ENCODE peak calls at places on chromosomes 11 and 22, in nine cellular contexts. R is RWPE1; I is tibial nerve; P is A549; U is HCT116; N is body of pancreas; L is PC-9; Z is CD8-positive, alpha-beta T cell; H is right lobe of liver. T is an unnamed sample.

GRCh38 chr11:118956094-118956846 is at the start of gene UPK2:
- DNase-seq in R (peak; percentile 93), I (peak; percentile 77), P (peak; percentile 73), U (peak; percentile 78), N (peak; percentile 90), L (peak; percentile 93), Z (peak; percentile 93), H (peak; percentile 91), T (peak; percentile 76)

GRCh38 chr11:36312593-36312990 is 16.5 kb downstream of the PRR5L start:
- DNase-seq in R (peak; percentile 23), I (no peak), P (peak; percentile 42), U (no peak), N (no peak), L (peak; percentile 75), Z (no peak), H (no peak), T (no peak)

GRCh38 chr22:39287076-39287743 is 32.2 kb downstream of the RPL3 start:
- DNase-seq in R (no peak), I (no peak), P (no peak), U (no peak), N (peak; percentile 69), L (no peak), Z (no peak), H (no peak), T (no peak)

GRCh38 chr22:24137595-24137994 is 43.7 kb upstream of the SUSD2 start:
- DNase-seq in R (no peak), I (no peak), P (no peak), U (no peak), N (no peak), L (no peak), Z (no peak), H (no peak), T (no peak)

GRCh38 chr22:36325163-36326031 is 62.4 kb downstream of the MYH9 start:
- DNase-seq in R (peak; percentile 65), I (no peak), P (no peak), U (no peak), N (peak; percentile 30), L (no peak), Z (no peak), H (no peak), T (no peak)

GRCh38 chr11:61353109-61354067 is 8.3 kb downstream of the CYB561A3 start:
- DNase-seq in R (no peak), I (no peak), P (no peak), U (no peak), N (no peak), L (no peak), Z (no peak), H (peak; percentile 73), T (no peak)

GRCh38 chr22:43275545-43275981 is 67.6 kb downstream of the SCUBE1 start:
- DNase-seq in R (no peak), I (no peak), P (no peak), U (peak; percentile 56), N (no peak), L (peak; percentile 70), Z (no peak), H (no peak), T (no peak)

GRCh38 chr11:83540112-83540675 is 254.0 kb upstream of the CCDC90B start:
- DNase-seq in R (no peak), I (no peak), P (no peak), U (no peak), N (no peak), L (no peak), Z (no peak), H (no peak), T (no peak)

GRCh38 chr11:68954970-68955958 is 25.5 kb downstream of the MRGPRD start:
- DNase-seq in R (no peak), I (no peak), P (peak; percentile 17), U (no peak), N (peak; percentile 38), L (no peak), Z (no peak), H (no peak), T (no peak)

GRCh38 chr11:119023741-119024140 is 5.2 kb downstream of the TRAPPC4 start:
- DNase-seq in R (no peak), I (no peak), P (no peak), U (no peak), N (no peak), L (peak; percentile 50), Z (no peak), H (no peak), T (no peak)

GRCh38 chr11:47986742-47987141 is 6.4 kb downstream of the PTPRJ start:
- DNase-seq in R (no peak), I (no peak), P (no peak), U (peak; percentile 79), N (no peak), L (peak; percentile 87), Z (no peak), H (no peak), T (no peak)

GRCh38 chr11:69352715-69353325 is 58.9 kb downstream of the MYEOV start:
- DNase-seq in R (peak; percentile 72), I (no peak), P (peak; percentile 65), U (peak; percentile 54), N (peak; percentile 22), L (peak; percentile 91), Z (no peak), H (no peak), T (no peak)

GRCh38 chr11:102757823-102758549 is 22.4 kb downstream of the MMP10 start:
- DNase-seq in R (peak; percentile 22), I (no peak), P (no peak), U (no peak), N (peak; percentile 5), L (no peak), Z (no peak), H (no peak), T (no peak)

GRCh38 chr11:78831571-78831970 is 256.9 kb upstream of the NARS2 start:
- DNase-seq in R (no peak), I (no peak), P (no peak), U (no peak), N (no peak), L (no peak), Z (no peak), H (no peak), T (no peak)
- H3K27ac ChIP-seq in R (no peak overlapping the region), I (no peak overlapping the region), P (no peak overlapping the region), U (no peak overlapping the region), N (no peak overlapping the region), L (no peak overlapping the region), Z (no peak overlapping the region), H (no peak overlapping the region), T (no peak overlapping the region)

GRCh38 chr22:40506762-40507161 is 129.8 kb downstream of the MRTFA start:
- DNase-seq in R (no peak), I (no peak), P (no peak), U (no peak), N (no peak), L (no peak), Z (no peak), H (no peak), T (no peak)

GRCh38 chr22:40511604-40512003 is 124.9 kb downstream of the MRTFA start:
- DNase-seq in R (no peak), I (no peak), P (peak; percentile 54), U (no peak), N (peak; percentile 75), L (no peak), Z (no peak), H (no peak), T (no peak)

GRCh38 chr22:40510965-40511364 is 125.6 kb downstream of the MRTFA start:
- DNase-seq in R (no peak), I (no peak), P (no peak), U (no peak), N (no peak), L (no peak), Z (no peak), H (no peak), T (no peak)

GRCh38 chr22:40507491-40507890 is 129.0 kb downstream of the MRTFA start:
- DNase-seq in R (no peak), I (no peak), P (no peak), U (no peak), N (no peak), L (no peak), Z (no peak), H (no peak), T (no peak)

GRCh38 chr22:40509401-40510134 is 127.0 kb downstream of the MRTFA start:
- DNase-seq in R (peak; percentile 40), I (no peak), P (peak; percentile 94), U (no peak), N (peak; percentile 86), L (peak; percentile 87), Z (no peak), H (no peak), T (no peak)
- H3K27ac ChIP-seq in R (peak overlapping the region; percentile 89), I (peak overlapping the region; percentile 71), P (peak overlapping the region; percentile 94), U (no peak overlapping the region), N (peak overlapping the region; percentile 95), L (peak overlapping the region; percentile 94), Z (no peak overlapping the region), H (peak overlapping the region; percentile 41), T (no peak overlapping the region)

DNA sequence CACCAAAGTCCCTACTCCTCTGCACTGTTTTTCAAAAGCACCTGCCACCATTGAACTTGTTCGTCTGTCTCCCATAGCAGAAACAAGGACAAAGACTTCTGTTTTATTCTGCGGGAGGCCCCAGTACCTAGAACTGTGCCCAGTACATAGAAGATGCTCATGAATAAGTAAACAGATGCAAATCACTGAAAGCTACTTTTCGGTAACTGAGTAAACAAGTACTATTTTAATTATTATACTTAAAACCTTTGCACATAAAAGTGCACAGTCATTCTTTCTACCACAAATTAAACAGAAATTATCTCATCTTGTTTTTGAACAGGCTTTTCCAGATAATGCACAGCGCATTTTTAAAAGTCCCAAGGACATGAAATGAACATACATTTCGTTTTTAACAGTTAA is 3.8 kb downstream of the NAP1L4 start:
- DNase-seq in R (no peak), I (no peak), P (no peak), U (no peak), N (no peak), L (no peak), Z (no peak), H (no peak), T (no peak)
- H3K27ac ChIP-seq in R (no peak overlapping the region), I (no peak overlapping the region), P (peak overlapping the region; percentile 50), U (no peak overlapping the region), N (peak overlapping the region; percentile 68), L (peak overlapping the region; percentile 73), Z (peak overlapping the region; percentile 74), H (no peak overlapping the region), T (peak overlapping the region; percentile 43)

GRCh38 chr11:10872097-10872496 is 14.2 kb upstream of the ZBED5 start:
- DNase-seq in R (no peak), I (no peak), P (no peak), U (no peak), N (no peak), L (no peak), Z (no peak), H (no peak), T (no peak)

GRCh38 chr11:10876168-10876567 is 18.3 kb upstream of the ZBED5 start:
- DNase-seq in R (no peak), I (no peak), P (no peak), U (no peak), N (no peak), L (peak; percentile 50), Z (no peak), H (no peak), T (no peak)

GRCh38 chr11:10878408-10879214 is 20.8 kb upstream of the ZBED5 start:
- DNase-seq in R (no peak), I (no peak), P (peak; percentile 81), U (peak; percentile 61), N (peak; percentile 33), L (no peak), Z (peak; percentile 33), H (no peak), T (no peak)

GRCh38 chr11:10875430-10876021 is 17.7 kb upstream of the ZBED5 start:
- DNase-seq in R (no peak), I (no peak), P (peak; percentile 54), U (no peak), N (no peak), L (peak; percentile 60), Z (no peak), H (no peak), T (no peak)
- H3K27ac ChIP-seq in R (no peak overlapping the region), I (no peak overlapping the region), P (peak overlapping the region; percentile 76), U (peak overlapping the region; percentile 20), N (no peak overlapping the region), L (peak overlapping the region; percentile 60), Z (no peak overlapping the region), H (no peak overlapping the region), T (no peak overlapping the region)

GRCh38 chr11:114195981-114196731 is 100.0 kb upstream of the NNMT start:
- DNase-seq in R (peak; percentile 67), I (no peak), P (no peak), U (no peak), N (peak; percentile 52), L (peak; percentile 78), Z (peak; percentile 21), H (no peak), T (peak; percentile 53)
- H3K27ac ChIP-seq in R (peak overlapping the region; percentile 97), I (peak overlapping the region; percentile 67), P (no peak overlapping the region), U (no peak overlapping the region), N (peak overlapping the region; percentile 82), L (no peak overlapping the region), Z (no peak overlapping the region), H (peak overlapping the region; percentile 32), T (no peak overlapping the region)